ENCODE peak calls at places on chromosomes 5 and 9, in seven cellular contexts. One of them, this sample, is unnamed.

GRCh38 chr5:539469-540214 is 15.4 kb upstream of the SLC9A3 start:
- DNase-seq in GM12878: no peak
- DNase-seq in transverse colon: peak
- DNase-seq in HepG2: no peak
- DNase-seq in H1: no peak
- DNase-seq in SK-N-SH: no peak
- DNase-seq in K562: no peak
- DNase-seq in this sample: no peak

GRCh38 chr9:133519693-133520092 is 5.1 kb downstream of the MYMK start:
- DNase-seq in H1: no peak
- DNase-seq in GM12878: no peak
- DNase-seq in transverse colon: no peak
- DNase-seq in HepG2: no peak
- DNase-seq in SK-N-SH: no peak
- DNase-seq in K562: no peak
- DNase-seq in this sample: no peak

GRCh38 chr5:139962445-139962844 is 80.7 kb downstream of the NRG2 start:
- DNase-seq in H1: peak
- DNase-seq in HepG2: no peak
- DNase-seq in K562: no peak
- DNase-seq in transverse colon: no peak
- DNase-seq in SK-N-SH: no peak
- DNase-seq in GM12878: no peak
- DNase-seq in this sample: no peak

GRCh38 chr5:174188300-174188699 is 142.8 kb downstream of the NSG2 start:
- DNase-seq in SK-N-SH: no peak
- DNase-seq in transverse colon: no peak
- DNase-seq in H1: no peak
- DNase-seq in GM12878: no peak
- DNase-seq in HepG2: no peak
- DNase-seq in K562: peak
- DNase-seq in this sample: no peak

GRCh38 chr5:38634961-38635369 is 78.5 kb upstream of the LIFR start:
- DNase-seq in K562: no peak
- DNase-seq in SK-N-SH: no peak
- DNase-seq in transverse colon: no peak
- DNase-seq in H1: no peak
- DNase-seq in GM12878: no peak
- DNase-seq in HepG2: no peak
- DNase-seq in this sample: no peak

GRCh38 chr5:2680979-2681378 is 70.5 kb downstream of the IRX2 start:
- DNase-seq in HepG2: no peak
- DNase-seq in transverse colon: no peak
- DNase-seq in H1: no peak
- DNase-seq in K562: no peak
- DNase-seq in GM12878: no peak
- DNase-seq in SK-N-SH: no peak
- DNase-seq in this sample: no peak

GRCh38 chr9:136977223-136978072 is at the start of gene PTGDS:
- DNase-seq in SK-N-SH: no peak
- DNase-seq in GM12878: no peak
- DNase-seq in H1: no peak
- DNase-seq in transverse colon: no peak
- DNase-seq in K562: no peak
- DNase-seq in HepG2: no peak
- DNase-seq in this sample: no peak

GRCh38 chr5:54616031-54616430 is 98.5 kb downstream of the SNX18 start:
- DNase-seq in transverse colon: peak
- DNase-seq in GM12878: no peak
- DNase-seq in HepG2: peak
- DNase-seq in SK-N-SH: no peak
- DNase-seq in H1: no peak
- DNase-seq in K562: no peak
- DNase-seq in this sample: peak

GRCh38 chr9:130523921-130524320 is 55.5 kb upstream of the FUBP3 start:
- DNase-seq in H1: peak
- DNase-seq in K562: no peak
- DNase-seq in transverse colon: no peak
- DNase-seq in SK-N-SH: peak
- DNase-seq in HepG2: no peak
- DNase-seq in GM12878: no peak
- DNase-seq in this sample: no peak

GRCh38 chr9:121788686-121789366 is 137.4 kb downstream of the DAB2IP start:
- DNase-seq in K562: no peak
- DNase-seq in SK-N-SH: no peak
- DNase-seq in GM12878: no peak
- DNase-seq in H1: no peak
- DNase-seq in transverse colon: no peak
- DNase-seq in HepG2: no peak
- DNase-seq in this sample: no peak

GRCh38 chr9:136482046-136482792 is 621 bp downstream of the SEC16A start:
- DNase-seq in H1: no peak
- DNase-seq in K562: peak
- DNase-seq in transverse colon: peak
- DNase-seq in GM12878: no peak
- DNase-seq in HepG2: no peak
- DNase-seq in SK-N-SH: peak
- DNase-seq in this sample: no peak

GRCh38 chr5:139835656-139836055 is 40.0 kb downstream of the PSD2 start:
- DNase-seq in transverse colon: no peak
- DNase-seq in GM12878: no peak
- DNase-seq in HepG2: no peak
- DNase-seq in K562: no peak
- DNase-seq in H1: no peak
- DNase-seq in SK-N-SH: no peak
- DNase-seq in this sample: no peak

GRCh38 chr5:11322133-11322532 is 561.1 kb upstream of the DAP start:
- DNase-seq in K562: no peak
- DNase-seq in SK-N-SH: no peak
- DNase-seq in HepG2: no peak
- DNase-seq in GM12878: no peak
- DNase-seq in transverse colon: no peak
- DNase-seq in H1: no peak
- DNase-seq in this sample: no peak

GRCh38 chr5:172886396-172886932 is 52.4 kb downstream of the ERGIC1 start:
- DNase-seq in transverse colon: no peak
- DNase-seq in H1: no peak
- DNase-seq in K562: no peak
- DNase-seq in HepG2: no peak
- DNase-seq in GM12878: no peak
- DNase-seq in SK-N-SH: no peak
- DNase-seq in this sample: no peak

GRCh38 chr9:85514256-85514655 is 227.5 kb downstream of the AGTPBP1 start:
- DNase-seq in GM12878: no peak
- DNase-seq in K562: no peak
- DNase-seq in SK-N-SH: no peak
- DNase-seq in transverse colon: no peak
- DNase-seq in HepG2: no peak
- DNase-seq in H1: no peak
- DNase-seq in this sample: no peak

GRCh38 chr5:71748360-71748759 is 29.3 kb downstream of the CARTPT start:
- DNase-seq in K562: no peak
- DNase-seq in H1: no peak
- DNase-seq in HepG2: no peak
- DNase-seq in transverse colon: peak
- DNase-seq in GM12878: no peak
- DNase-seq in SK-N-SH: peak
- DNase-seq in this sample: peak

GRCh38 chr5:22734907-22735306 is 118.2 kb downstream of the CDH12 start:
- DNase-seq in transverse colon: no peak
- DNase-seq in H1: no peak
- DNase-seq in K562: no peak
- DNase-seq in HepG2: no peak
- DNase-seq in SK-N-SH: no peak
- DNase-seq in GM12878: no peak
- DNase-seq in this sample: no peak

GRCh38 chr5:42985129-42986037 is 54.7 kb downstream of the ANXA2R start:
- DNase-seq in H1: no peak
- DNase-seq in SK-N-SH: no peak
- DNase-seq in HepG2: peak
- DNase-seq in GM12878: no peak
- DNase-seq in K562: no peak
- DNase-seq in transverse colon: no peak
- DNase-seq in this sample: no peak

GRCh38 chr9:121160025-121160424 is 41.6 kb downstream of the RAB14 start:
- DNase-seq in H1: no peak
- DNase-seq in GM12878: no peak
- DNase-seq in HepG2: no peak
- DNase-seq in SK-N-SH: no peak
- DNase-seq in K562: no peak
- DNase-seq in transverse colon: no peak
- DNase-seq in this sample: no peak

GRCh38 chr9:37760416-37761165 is 7.0 kb downstream of the TRMT10B start:
- DNase-seq in HepG2: peak
- DNase-seq in GM12878: no peak
- DNase-seq in transverse colon: no peak
- DNase-seq in K562: no peak
- DNase-seq in H1: no peak
- DNase-seq in SK-N-SH: no peak
- DNase-seq in this sample: no peak

DNA sequence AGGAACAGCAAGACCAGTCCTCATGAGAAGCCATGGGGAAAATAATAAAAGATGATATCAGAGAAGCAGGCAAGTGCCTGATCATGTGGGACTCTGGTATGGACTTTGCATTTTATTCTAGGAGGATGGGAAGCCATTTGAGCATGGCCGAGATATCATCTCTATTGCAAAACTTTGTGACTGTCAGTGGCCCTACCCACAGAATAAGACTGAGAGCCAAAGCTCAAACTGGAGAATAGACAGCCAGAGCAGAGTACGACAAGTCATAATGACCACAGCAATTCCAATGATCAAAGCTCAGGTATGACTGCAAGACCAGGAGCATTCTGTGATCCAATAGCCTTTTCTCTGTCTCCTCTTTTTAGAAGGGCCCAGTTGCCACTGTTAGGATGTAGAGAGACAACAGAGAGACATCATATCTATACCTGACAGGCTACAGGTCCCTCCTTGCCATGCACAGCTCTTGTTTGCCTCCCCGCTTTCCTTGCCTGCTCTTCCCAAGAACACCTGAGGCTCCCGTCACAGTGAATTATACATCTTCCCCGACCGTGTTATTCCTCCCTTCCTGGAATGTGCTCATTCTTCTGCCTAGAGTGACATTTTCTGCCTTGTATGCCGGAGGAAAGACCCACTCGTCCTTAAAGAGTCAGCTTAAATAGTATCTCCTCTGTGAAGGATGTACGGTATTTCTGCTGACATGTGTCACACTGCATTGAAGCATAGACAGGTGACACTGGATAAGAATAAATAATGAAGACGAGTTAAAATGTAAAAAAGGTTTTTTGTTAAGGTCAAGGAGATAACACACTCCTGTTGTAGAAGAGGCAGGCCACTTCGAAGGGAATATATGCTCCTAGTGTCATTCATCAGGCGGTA is 248.7 kb upstream of the MAP3K1 start:
- DNase-seq in K562: no peak
- DNase-seq in transverse colon: no peak
- DNase-seq in GM12878: no peak
- DNase-seq in SK-N-SH: no peak
- DNase-seq in HepG2: peak
- DNase-seq in H1: no peak
- DNase-seq in this sample: no peak
- TF ChIP-seq EP300 in K562: no peak
- TF ChIP-seq EP300 in transverse colon: no peak
- TF ChIP-seq EP300 in GM12878: no peak
- TF ChIP-seq EP300 in SK-N-SH: no peak
- TF ChIP-seq EP300 in HepG2: no peak
- TF ChIP-seq EP300 in H1: no peak
- TF ChIP-seq EP300 in this sample: no peak

DNA sequence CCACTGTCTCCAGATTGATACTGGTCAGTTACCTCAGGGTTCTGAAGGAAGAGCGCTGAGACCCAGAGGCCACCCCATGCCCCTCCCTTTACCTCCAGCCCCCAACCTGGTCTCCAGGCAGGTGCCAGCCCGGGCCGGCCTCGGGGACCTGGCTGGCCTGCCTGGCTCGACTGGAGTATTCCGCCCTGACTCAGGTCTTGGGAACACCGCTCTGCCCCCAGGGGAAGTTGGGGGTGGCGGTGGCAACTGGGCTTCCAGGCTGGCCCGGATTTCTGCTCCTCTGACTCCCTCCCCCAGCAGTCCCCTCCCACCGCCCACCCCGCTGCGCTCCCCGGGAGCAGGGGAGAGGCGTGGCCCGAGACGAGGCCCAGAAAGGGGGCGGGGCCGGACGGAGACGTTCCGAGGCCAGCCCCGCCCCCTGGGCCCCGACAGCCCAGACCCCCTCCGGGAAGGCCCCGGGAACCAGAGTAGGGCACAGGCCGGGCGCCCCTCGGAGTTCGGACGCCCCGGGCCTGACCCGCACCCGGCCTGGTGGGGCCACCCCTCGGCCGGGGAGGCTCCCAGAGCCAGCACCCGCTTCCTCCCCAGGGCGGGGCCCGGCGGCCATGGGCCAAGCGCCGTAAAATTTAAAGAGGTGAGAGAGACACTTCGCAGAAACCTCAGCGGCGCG is 82.5 kb upstream of the ZBTB43 start:
- DNase-seq in transverse colon: peak
- DNase-seq in H1: peak
- DNase-seq in K562: peak
- DNase-seq in HepG2: no peak
- DNase-seq in SK-N-SH: peak
- DNase-seq in GM12878: peak
- DNase-seq in this sample: peak
- TF ChIP-seq POLR2AphosphoS5 in transverse colon: peak
- TF ChIP-seq POLR2AphosphoS5 in H1: no peak
- TF ChIP-seq POLR2AphosphoS5 in K562: no peak
- TF ChIP-seq POLR2AphosphoS5 in HepG2: no peak
- TF ChIP-seq POLR2AphosphoS5 in SK-N-SH: no peak
- TF ChIP-seq POLR2AphosphoS5 in GM12878: no peak
- TF ChIP-seq POLR2AphosphoS5 in this sample: no peak

GRCh38 chr9:72312563-72312962 is 52.4 kb downstream of the ZFAND5 start:
- DNase-seq in H1: no peak
- DNase-seq in GM12878: no peak
- DNase-seq in HepG2: no peak
- DNase-seq in transverse colon: no peak
- DNase-seq in K562: no peak
- DNase-seq in SK-N-SH: no peak
- DNase-seq in this sample: no peak
- TF ChIP-seq EP300 in H1: no peak
- TF ChIP-seq EP300 in GM12878: no peak
- TF ChIP-seq EP300 in HepG2: no peak
- TF ChIP-seq EP300 in transverse colon: peak
- TF ChIP-seq EP300 in K562: no peak
- TF ChIP-seq EP300 in SK-N-SH: no peak
- TF ChIP-seq EP300 in this sample: no peak

GRCh38 chr9:92724528-92725265 is 39.9 kb downstream of the BICD2 start:
- DNase-seq in SK-N-SH: no peak
- DNase-seq in H1: peak
- DNase-seq in GM12878: no peak
- DNase-seq in K562: no peak
- DNase-seq in transverse colon: no peak
- DNase-seq in HepG2: no peak
- DNase-seq in this sample: peak
- TF ChIP-seq POLR2AphosphoS5 in SK-N-SH: no peak
- TF ChIP-seq POLR2AphosphoS5 in H1: no peak
- TF ChIP-seq POLR2AphosphoS5 in GM12878: no peak
- TF ChIP-seq POLR2AphosphoS5 in K562: no peak
- TF ChIP-seq POLR2AphosphoS5 in transverse colon: no peak
- TF ChIP-seq POLR2AphosphoS5 in HepG2: no peak
- TF ChIP-seq POLR2AphosphoS5 in this sample: no peak